ENCODE peak calls at places on chromosomes 16 and 17, in eight cellular contexts. Q is effector memory CD4-positive, alpha-beta T cell; U is NCI-H748 treated with DMSO at 0.1 percent for 48 hours; V is astrocyte of the hippocampus; T is progenitor cell of endocrine pancreas; A is NCI-H1417 treated with DMSO at 0.1 percent for 48 hours; L is AG04450; F is HEK293T. R is an unnamed sample.

GRCh38 chr17:1628856-1629646 is 417 bp upstream of the SLC43A2 start:
- DNase-seq in Q (peak; percentile 77), U (peak; percentile 96), V (peak; percentile 99), T (peak; percentile 92), A (peak; percentile 67), L (peak; percentile 70), F (peak; percentile 95), R (peak; percentile 89)

GRCh38 chr16:69859105-69859969 is 91.8 kb upstream of the CLEC18A start:
- DNase-seq in Q (no peak), U (no peak), V (peak; percentile 53), T (no peak), A (no peak), L (no peak), F (peak; percentile 68), R (no peak)

GRCh38 chr17:41800601-41801373 is 11.0 kb downstream of the P3H4 start:
- DNase-seq in Q (no peak), U (peak; percentile 42), V (peak; percentile 46), T (peak; percentile 47), A (no peak), L (no peak), F (no peak), R (no peak)

GRCh38 chr16:48206594-48207242 is 37.4 kb upstream of the LONP2 start:
- DNase-seq in Q (no peak), U (no peak), V (no peak), T (no peak), A (no peak), L (no peak), F (no peak), R (no peak)

GRCh38 chr17:20059728-20060188 is 50.6 kb downstream of the SPECC1 start:
- DNase-seq in Q (no peak), U (no peak), V (peak; percentile 33), T (no peak), A (no peak), L (no peak), F (no peak), R (no peak)

GRCh38 chr16:12182202-12182601 is 205.7 kb downstream of the SNX29 start:
- DNase-seq in Q (no peak), U (no peak), V (no peak), T (no peak), A (no peak), L (no peak), F (no peak), R (no peak)

GRCh38 chr17:78381601-78382168 is 3.2 kb downstream of the PGS1 start:
- DNase-seq in Q (peak; percentile 40), U (no peak), V (peak; percentile 52), T (no peak), A (no peak), L (no peak), F (no peak), R (peak; percentile 63)

GRCh38 chr16:29738514-29738913 is 7.3 kb downstream of the C16orf54 start:
- DNase-seq in Q (peak; percentile 35), U (no peak), V (no peak), T (no peak), A (no peak), L (no peak), F (no peak), R (peak; percentile 82)

GRCh38 chr16:54633943-54634362 is 296.7 kb upstream of the IRX5 start:
- DNase-seq in Q (no peak), U (no peak), V (peak; percentile 30), T (no peak), A (no peak), L (no peak), F (peak; percentile 33), R (no peak)

GRCh38 chr16:4239020-4239419 is 2.9 kb downstream of the SRL start:
- DNase-seq in Q (no peak), U (no peak), V (no peak), T (no peak), A (no peak), L (no peak), F (no peak), R (no peak)

GRCh38 chr17:8846768-8847211 is 20.7 kb downstream of the PIK3R6 start:
- DNase-seq in Q (no peak), U (no peak), V (peak; percentile 64), T (no peak), A (no peak), L (no peak), F (peak; percentile 57), R (no peak)

GRCh38 chr17:58756246-58757161 is 850 bp downstream of the PPM1E start:
- DNase-seq in Q (no peak), U (no peak), V (peak; percentile 43), T (no peak), A (no peak), L (no peak), F (peak; percentile 51), R (no peak)

GRCh38 chr17:4074831-4075495 is 67.9 kb downstream of the ZZEF1 start:
- DNase-seq in Q (no peak), U (peak; percentile 51), V (peak; percentile 54), T (no peak), A (no peak), L (peak; percentile 7), F (peak; percentile 53), R (peak; percentile 42)

GRCh38 chr17:74280093-74280513 is 6.1 kb downstream of the DNAI2 start:
- DNase-seq in Q (peak; percentile 33), U (no peak), V (no peak), T (no peak), A (no peak), L (no peak), F (no peak), R (peak; percentile 59)